ENCODE peak calls at places on chromosomes 12 and 14, in seven cellular contexts. R is mesenchymal stem cell, O is H9, U is IMR-90, H is mesendoderm, P is H1, K is trophoblast cell. V is an unnamed sample.

GRCh38 chr14:29724991-29725390 is 202.7 kb downstream of the PRKD1 start:
- DNase-seq in R (peak), O (peak), U (peak), H (peak), P (no peak), K (no peak), V (peak)

GRCh38 chr12:25728196-25728595 is 175.1 kb upstream of the LMNTD1 start:
- DNase-seq in R (no peak), O (no peak), U (no peak), H (no peak), P (no peak), K (no peak), V (no peak)

GRCh38 chr12:113348849-113349536 is 9.4 kb upstream of the PLBD2 start:
- DNase-seq in R (no peak), O (peak), U (no peak), H (peak), P (no peak), K (no peak), V (no peak)

GRCh38 chr12:102342281-102343006 is 137.9 kb downstream of the IGF1 start:
- DNase-seq in R (no peak), O (no peak), U (no peak), H (no peak), P (no peak), K (no peak), V (no peak)

GRCh38 chr14:24082411-24083080 is 11.2 kb downstream of the CPNE6 start:
- DNase-seq in R (no peak), O (no peak), U (no peak), H (no peak), P (no peak), K (no peak), V (no peak)

GRCh38 chr12:45248095-45248494 is 32.2 kb downstream of the ANO6 start:
- DNase-seq in R (no peak), O (no peak), U (no peak), H (no peak), P (no peak), K (no peak), V (no peak)

GRCh38 chr12:107635139-107635538 is 50.5 kb upstream of the PWP1 start:
- DNase-seq in R (no peak), O (peak), U (peak), H (peak), P (peak), K (no peak), V (no peak)

GRCh38 chr12:1859643-1860042 is 39.3 kb downstream of the LRTM2 start:
- DNase-seq in R (peak), O (peak), U (peak), H (no peak), P (no peak), K (peak), V (no peak)

GRCh38 chr12:111532741-111533140 is 66.4 kb downstream of the ATXN2 start:
- DNase-seq in R (no peak), O (no peak), U (no peak), H (peak), P (no peak), K (no peak), V (no peak)

GRCh38 chr12:108975024-108975593 is 45.8 kb downstream of the SVOP start:
- DNase-seq in R (no peak), O (no peak), U (no peak), H (no peak), P (no peak), K (no peak), V (no peak)

GRCh38 chr12:81888341-81888740 is 129.2 kb upstream of the PPFIA2 start:
- DNase-seq in R (peak), O (no peak), U (no peak), H (peak), P (no peak), K (no peak), V (no peak)

GRCh38 chr12:24851816-24852337 is 97.0 kb downstream of the BCAT1 start:
- DNase-seq in R (no peak), O (no peak), U (no peak), H (peak), P (no peak), K (no peak), V (no peak)

DNA sequence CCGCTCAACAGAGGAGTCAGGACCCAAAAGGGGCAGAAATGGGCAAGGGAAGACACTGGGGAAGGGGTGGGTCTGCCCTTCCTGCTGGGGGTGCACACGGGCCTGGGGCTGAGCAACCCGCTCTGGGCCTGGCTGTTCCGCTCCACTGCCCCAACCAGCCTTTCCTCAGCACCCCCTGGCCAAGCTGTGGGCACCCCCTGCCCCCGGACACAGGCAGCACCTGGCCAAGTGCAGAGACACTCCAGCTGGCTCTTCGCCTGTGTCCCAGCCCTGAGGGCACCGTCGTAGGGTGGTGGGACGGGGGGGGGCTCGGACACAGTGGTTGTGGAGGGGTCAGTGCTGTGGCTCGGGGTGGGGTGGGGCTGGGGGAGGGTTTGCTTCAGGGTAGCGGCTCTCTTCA is 10.3 kb downstream of the PACS2 start:
- DNase-seq in R (no peak), O (no peak), U (no peak), H (no peak), P (no peak), K (no peak), V (no peak)
- H3K9ac ChIP-seq in R (no peak), O (no peak), U (no peak), H (no peak), P (no peak), K (no peak), V (peak)

GRCh38 chr12:125431516-125431915 is 366.3 kb downstream of the AACS start:
- DNase-seq in R (no peak), O (peak), U (no peak), H (no peak), P (no peak), K (no peak), V (no peak)
- H3K23ac ChIP-seq in R (no peak), O (no peak), U (no peak), H (no peak), P (no peak), K (no peak), V (no peak)

DNA sequence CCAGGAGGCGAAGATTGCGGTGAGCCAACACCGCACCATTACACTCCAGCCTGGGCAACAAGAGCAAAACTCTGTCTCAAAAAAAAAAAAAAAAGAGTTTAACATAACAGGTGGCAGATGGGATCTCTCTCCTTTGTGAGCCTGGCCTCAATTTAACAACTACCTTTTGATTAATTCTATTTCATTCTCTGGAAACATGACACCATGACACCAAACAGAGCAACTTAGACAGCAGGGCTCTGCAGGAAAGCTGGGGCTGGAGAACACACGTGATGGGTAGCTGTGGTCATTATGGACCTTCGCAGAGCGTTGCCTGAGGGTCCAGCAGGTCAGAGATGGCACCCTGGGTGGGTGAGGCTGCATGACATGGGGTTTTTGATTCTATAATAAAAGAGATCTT is 1.7 kb upstream of the DGLUCY start:
- DNase-seq in R (no peak), O (no peak), U (no peak), H (no peak), P (no peak), K (no peak), V (no peak)
- H2BK120ac ChIP-seq in R (no peak), O (no peak), U (no peak), H (no peak), P (no peak), K (no peak), V (no peak)

DNA sequence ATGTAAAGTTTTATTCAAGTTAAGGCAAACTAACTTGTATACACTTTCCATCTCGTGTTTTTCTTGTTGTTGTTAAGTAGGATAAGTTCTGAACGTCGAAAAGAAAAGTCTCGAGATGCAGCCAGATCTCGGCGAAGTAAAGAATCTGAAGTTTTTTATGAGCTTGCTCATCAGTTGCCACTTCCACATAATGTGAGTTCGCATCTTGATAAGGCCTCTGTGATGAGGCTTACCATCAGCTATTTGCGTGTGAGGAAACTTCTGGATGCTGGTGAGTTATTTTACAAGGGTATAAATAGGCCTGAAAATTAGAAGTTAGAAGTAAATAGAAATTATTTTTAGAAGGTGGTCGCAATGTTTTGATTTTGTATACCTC is 25.0 kb downstream of the HIF1A start:
- DNase-seq in R (peak), O (no peak), U (no peak), H (no peak), P (no peak), K (peak), V (no peak)
- H3K9ac ChIP-seq in R (peak), O (no peak), U (no peak), H (no peak), P (no peak), K (no peak), V (no peak)

DNA sequence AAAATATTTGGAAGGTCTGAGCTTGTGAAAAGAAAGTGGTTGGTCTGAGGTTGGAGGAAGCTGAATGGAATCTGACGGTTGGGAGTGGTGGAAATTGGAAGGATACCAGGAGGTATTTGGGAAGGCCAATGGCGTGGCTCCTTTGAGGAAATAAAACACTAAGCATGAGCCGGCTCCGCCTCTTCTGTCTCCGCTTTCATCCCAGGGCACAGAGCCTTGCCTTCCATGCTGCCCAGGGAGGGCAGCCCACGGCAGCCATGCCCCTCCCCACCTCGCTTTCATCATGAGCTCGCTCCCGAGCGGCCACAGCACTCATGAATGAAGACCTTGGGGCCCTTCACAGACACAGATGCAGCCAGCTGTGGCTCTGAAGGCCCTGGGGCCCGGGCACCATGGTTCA is 36.2 kb downstream of the HSP90AA1 start:
- DNase-seq in R (no peak), O (no peak), U (peak), H (peak), P (no peak), K (no peak), V (no peak)
- H3K23ac ChIP-seq in R (no peak), O (no peak), U (no peak), H (no peak), P (no peak), K (no peak), V (no peak)

GRCh38 chr14:74932401-74932901 is 9.4 kb upstream of the RPS6KL1 start:
- DNase-seq in R (no peak), O (no peak), U (no peak), H (no peak), P (no peak), K (no peak), V (no peak)
- H2BK120ac ChIP-seq in R (no peak), O (no peak), U (no peak), H (no peak), P (no peak), K (no peak), V (no peak)

GRCh38 chr14:90639641-90640040 is 176.6 kb downstream of the TTC7B start:
- DNase-seq in R (no peak), O (no peak), U (no peak), H (no peak), P (no peak), K (no peak), V (no peak)
- H3K9ac ChIP-seq in R (no peak), O (no peak), U (no peak), H (no peak), P (no peak), K (no peak), V (no peak)

GRCh38 chr12:48003226-48004038 is 844 bp downstream of the COL2A1 start:
- DNase-seq in R (peak), O (peak), U (no peak), H (no peak), P (no peak), K (no peak), V (peak)
- H3K23ac ChIP-seq in R (peak), O (no peak), U (peak), H (no peak), P (no peak), K (no peak), V (no peak)

GRCh38 chr14:89110110-89110509 is 285.7 kb downstream of the TTC8 start:
- DNase-seq in R (no peak), O (no peak), U (no peak), H (no peak), P (no peak), K (no peak), V (no peak)
- H2BK120ac ChIP-seq in R (no peak), O (no peak), U (no peak), H (no peak), P (no peak), K (no peak), V (no peak)

DNA sequence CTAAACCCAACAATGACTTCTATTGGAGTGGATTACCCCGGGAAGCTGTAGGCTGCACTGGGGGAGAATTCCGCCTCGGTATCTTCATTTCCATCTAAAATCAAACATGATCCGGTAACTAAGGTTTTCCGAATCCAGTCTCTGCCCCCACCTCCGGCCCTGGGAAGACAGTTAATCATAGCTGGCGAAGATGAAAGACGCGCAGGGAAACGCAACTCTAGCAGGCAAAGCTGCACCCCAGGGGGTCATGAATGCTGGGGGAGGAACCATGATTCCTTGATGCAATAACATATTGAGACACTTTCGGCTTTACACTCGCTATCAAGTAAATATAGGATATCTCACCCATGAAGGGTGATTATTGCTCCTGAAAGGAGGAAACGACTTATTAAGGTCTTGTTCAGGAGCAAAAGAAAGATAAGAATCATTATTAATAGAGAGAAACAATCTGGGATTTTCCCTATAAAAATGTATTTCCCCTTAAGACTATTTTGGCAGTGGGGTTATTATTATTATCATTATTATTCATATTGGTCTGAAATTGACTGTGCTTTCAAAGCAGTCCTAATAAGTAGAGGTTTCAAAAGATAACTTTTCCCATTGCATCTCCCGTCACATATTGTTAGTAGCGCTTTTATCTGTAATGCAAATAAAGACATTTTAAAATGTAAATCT is 614.9 kb downstream of the VRK1 start:
- DNase-seq in R (no peak), O (no peak), U (no peak), H (peak), P (no peak), K (no peak), V (peak)
- H3K9ac ChIP-seq in R (no peak), O (no peak), U (no peak), H (no peak), P (no peak), K (no peak), V (no peak)

V was measured in neuronal stem cell.